ENCODE peak calls at places on chromosomes 11 and 22, in eight cellular contexts. C is coronary artery; H is AG04450; N is dorsolateral prefrontal cortex; F is CD8-positive, alpha-beta memory T cell; O is HepG2; G is testis; J is stomach. R is an unnamed sample.

GRCh38 chr11:42422094-42422493 is 889.7 kb upstream of the API5 start:
- DNase-seq in C (no peak), H (no peak), N (no peak), F (no peak), O (no peak), G (no peak), J (no peak), R (no peak)

GRCh38 chr11:69702769-69703510 is 882 bp downstream of the FGF19 start:
- DNase-seq in C (no peak), H (no peak), N (no peak), F (no peak), O (no peak), G (no peak), J (no peak), R (no peak)

GRCh38 chr11:134584706-134585445 is 172.8 kb upstream of the B3GAT1 start:
- DNase-seq in C (peak; percentile 72), H (no peak), N (no peak), F (no peak), O (no peak), G (peak; percentile 32), J (no peak), R (no peak)

GRCh38 chr11:110431212-110432073 is 1.7 kb downstream of the FDX1 start:
- DNase-seq in C (no peak), H (no peak), N (no peak), F (no peak), O (no peak), G (no peak), J (no peak), R (no peak)

GRCh38 chr11:71301858-71302533 is 49.6 kb upstream of the SHANK2 start:
- DNase-seq in C (peak; percentile 65), H (no peak), N (no peak), F (no peak), O (no peak), G (no peak), J (peak; percentile 17), R (no peak)

GRCh38 chr22:25494774-25495173 is 69.7 kb upstream of the GRK3 start:
- DNase-seq in C (no peak), H (no peak), N (no peak), F (no peak), O (no peak), G (no peak), J (no peak), R (no peak)

GRCh38 chr11:63417174-63417852 is 47.7 kb downstream of the SLC22A9 start:
- DNase-seq in C (no peak), H (no peak), N (no peak), F (no peak), O (no peak), G (no peak), J (no peak), R (no peak)

GRCh38 chr22:23686416-23687024 is 4.3 kb upstream of the RGL4 start:
- DNase-seq in C (no peak), H (no peak), N (no peak), F (no peak), O (no peak), G (peak; percentile 5), J (peak; percentile 10), R (no peak)

GRCh38 chr11:117876341-117877119 is at the start of gene FXYD6:
- DNase-seq in C (peak; percentile 76), H (no peak), N (peak; percentile 61), F (no peak), O (no peak), G (peak; percentile 88), J (no peak), R (peak; percentile 37)

GRCh38 chr11:61028135-61028729 is 56.8 kb downstream of the CD6 start:
- DNase-seq in C (no peak), H (no peak), N (no peak), F (no peak), O (no peak), G (no peak), J (peak; percentile 57), R (no peak)

GRCh38 chr11:128481135-128481534 is 106.2 kb downstream of the ETS1 start:
- DNase-seq in C (no peak), H (peak; percentile 77), N (no peak), F (no peak), O (no peak), G (no peak), J (no peak), R (no peak)

GRCh38 chr11:134504146-134504905 is 92.3 kb upstream of the B3GAT1 start:
- DNase-seq in C (no peak), H (no peak), N (no peak), F (no peak), O (no peak), G (no peak), J (peak; percentile 23), R (no peak)

GRCh38 chr11:130816941-130817607 is 99.2 kb downstream of the SNX19 start:
- DNase-seq in C (no peak), H (no peak), N (no peak), F (no peak), O (no peak), G (no peak), J (no peak), R (no peak)

GRCh38 chr22:38879102-38879729 is 7.2 kb upstream of the CBX6 start:
- DNase-seq in C (no peak), H (no peak), N (no peak), F (no peak), O (no peak), G (no peak), J (no peak), R (no peak)

GRCh38 chr11:118917488-118918127 is 8.1 kb downstream of the BCL9L start:
- DNase-seq in C (peak; percentile 94), H (no peak), N (no peak), F (no peak), O (peak; percentile 74), G (peak; percentile 63), J (no peak), R (no peak)

GRCh38 chr22:20156611-20157415 is 6.0 kb upstream of the CCDC188 start:
- DNase-seq in C (peak; percentile 83), H (peak; percentile 26), N (peak; percentile 85), F (peak; percentile 83), O (peak; percentile 42), G (peak; percentile 95), J (peak; percentile 93), R (peak; percentile 80)

GRCh38 chr22:20155330-20156041 is 4.6 kb upstream of the CCDC188 start:
- DNase-seq in C (no peak), H (no peak), N (peak; percentile 63), F (no peak), O (peak; percentile 19), G (no peak), J (peak; percentile 38), R (peak; percentile 72)

GRCh38 chr22:20157416-20158183 is 6.7 kb upstream of the CCDC188 start:
- DNase-seq in C (no peak), H (no peak), N (no peak), F (no peak), O (no peak), G (no peak), J (no peak), R (no peak)

GRCh38 chr22:20154602-20155183 is 3.8 kb upstream of the CCDC188 start:
- DNase-seq in C (no peak), H (no peak), N (no peak), F (no peak), O (no peak), G (no peak), J (no peak), R (no peak)

DNA sequence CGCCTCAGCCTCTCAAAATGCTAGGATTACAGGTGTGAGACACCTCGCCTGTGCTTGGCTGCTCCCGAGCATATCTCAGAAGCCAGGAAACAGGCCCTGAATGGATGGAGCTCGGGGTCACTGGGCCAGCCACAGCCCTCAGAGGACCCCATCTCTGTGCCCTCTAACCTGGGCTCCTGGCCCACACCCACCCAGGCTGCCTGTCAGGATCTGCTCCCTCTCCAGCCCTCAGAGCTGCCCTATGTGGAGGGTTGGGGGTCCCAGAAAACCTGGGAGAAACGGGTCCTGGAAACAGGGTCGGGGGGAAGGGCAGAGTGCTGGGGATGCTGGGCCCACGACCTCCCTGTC is 5.2 kb upstream of the CCDC188 start:
- DNase-seq in C (no peak), H (no peak), N (no peak), F (no peak), O (no peak), G (no peak), J (no peak), R (no peak)
- H3K27ac ChIP-seq in C (no peak overlapping the region), H (no peak overlapping the region), N (no peak overlapping the region), F (no peak overlapping the region), O (no peak overlapping the region), G (no peak overlapping the region), J (no peak overlapping the region), R (no peak overlapping the region)

GRCh38 chr11:125460275-125460674 is 35.8 kb downstream of the FEZ1 start:
- DNase-seq in C (no peak), H (no peak), N (no peak), F (no peak), O (no peak), G (no peak), J (no peak), R (no peak)
- H3K27ac ChIP-seq in C (no peak overlapping the region), H (no peak overlapping the region), N (peak overlapping the region; percentile 68), F (no peak overlapping the region), O (no peak overlapping the region), G (no peak overlapping the region), J (no peak overlapping the region), R (no peak overlapping the region)

GRCh38 chr11:6319001-6319878 is 1.1 kb downstream of the CAVIN3 start:
- DNase-seq in C (peak; percentile 84), H (no peak), N (no peak), F (no peak), O (no peak), G (peak; percentile 46), J (peak; percentile 40), R (no peak)
- H3K27ac ChIP-seq in C (peak overlapping the region; percentile 100), H (peak overlapping the region; percentile 100), N (peak overlapping the region; percentile 88), F (no peak overlapping the region), O (no peak overlapping the region), G (peak overlapping the region; percentile 93), J (peak overlapping the region; percentile 75), R (peak overlapping the region; percentile 35)

GRCh38 chr22:36352775-36353507 is 34.8 kb downstream of the MYH9 start:
- DNase-seq in C (peak; percentile 94), H (peak; percentile 72), N (no peak), F (no peak), O (peak; percentile 92), G (peak; percentile 76), J (peak; percentile 91), R (peak; percentile 24)
- H3K27ac ChIP-seq in C (peak overlapping the region; percentile 99), H (peak overlapping the region; percentile 98), N (peak overlapping the region; percentile 84), F (peak overlapping the region; percentile 2), O (peak overlapping the region; percentile 94), G (peak overlapping the region; percentile 73), J (peak overlapping the region; percentile 89), R (peak overlapping the region; percentile 58)

GRCh38 chr22:26547426-26547825 is 35.2 kb upstream of the TFIP11 start:
- DNase-seq in C (no peak), H (no peak), N (no peak), F (no peak), O (no peak), G (no peak), J (no peak), R (no peak)

GRCh38 chr22:26548303-26548702 is 36.0 kb upstream of the TFIP11 start:
- DNase-seq in C (no peak), H (no peak), N (no peak), F (no peak), O (no peak), G (no peak), J (no peak), R (no peak)

GRCh38 chr22:26548984-26549383 is 36.7 kb upstream of the TFIP11 start:
- DNase-seq in C (no peak), H (no peak), N (no peak), F (no peak), O (no peak), G (no peak), J (no peak), R (no peak)

GRCh38 chr22:26546282-26546681 is 34.0 kb upstream of the TFIP11 start:
- DNase-seq in C (no peak), H (no peak), N (no peak), F (no peak), O (no peak), G (no peak), J (no peak), R (peak; percentile 26)

GRCh38 chr22:26547837-26548236 is 35.6 kb upstream of the TFIP11 start:
- DNase-seq in C (no peak), H (no peak), N (no peak), F (no peak), O (no peak), G (no peak), J (no peak), R (no peak)
- H3K27ac ChIP-seq in C (no peak overlapping the region), H (no peak overlapping the region), N (no peak overlapping the region), F (no peak overlapping the region), O (no peak overlapping the region), G (no peak overlapping the region), J (no peak overlapping the region), R (no peak overlapping the region)